ENCODE peak calls at places on chromosomes 3 and 15, in eight cellular contexts. N, O, K, H, V, C, M and E are unnamed samples.

GRCh38 chr3:43932921-43933320 is 242.2 kb downstream of the ABHD5 start:
- DNase-seq in N (no peak), O (no peak), K (no peak), H (no peak), V (no peak), C (no peak), M (no peak), E (no peak)

GRCh38 chr3:131083190-131083863 is 56.6 kb downstream of the NEK11 start:
- DNase-seq in N (peak; percentile 19), O (no peak), K (no peak), H (peak; percentile 38), V (no peak), C (no peak), M (no peak), E (peak; percentile 3)

GRCh38 chr15:67343206-67343605 is 88.6 kb downstream of the IQCH start:
- DNase-seq in N (no peak), O (no peak), K (no peak), H (no peak), V (no peak), C (no peak), M (no peak), E (no peak)

GRCh38 chr15:45393851-45394250 is 15.5 kb upstream of the GATM start:
- DNase-seq in N (peak; percentile 60), O (no peak), K (no peak), H (no peak), V (no peak), C (no peak), M (no peak), E (no peak)

GRCh38 chr3:24483873-24484272 is 10.8 kb downstream of the THRB start:
- DNase-seq in N (peak; percentile 26), O (no peak), K (no peak), H (no peak), V (no peak), C (no peak), M (no peak), E (no peak)

GRCh38 chr15:59347915-59348314 is 24.8 kb downstream of the MYO1E start:
- DNase-seq in N (no peak), O (no peak), K (no peak), H (no peak), V (no peak), C (no peak), M (no peak), E (no peak)

GRCh38 chr3:181230258-181230657 is 240.7 kb upstream of the DNAJC19 start:
- DNase-seq in N (no peak), O (no peak), K (no peak), H (no peak), V (no peak), C (no peak), M (no peak), E (no peak)

GRCh38 chr3:114308830-114309229 is 15.0 kb downstream of the TIGIT start:
- DNase-seq in N (no peak), O (no peak), K (no peak), H (no peak), V (no peak), C (no peak), M (no peak), E (no peak)

GRCh38 chr3:72288955-72289707 is 504.2 kb upstream of the PROK2 start:
- DNase-seq in N (no peak), O (no peak), K (peak; percentile 68), H (peak; percentile 38), V (no peak), C (no peak), M (peak; percentile 57), E (peak; percentile 100)

GRCh38 chr3:100047455-100048141 is 66.7 kb downstream of the FILIP1L start:
- DNase-seq in N (no peak), O (peak; percentile 15), K (no peak), H (no peak), V (peak; percentile 12), C (no peak), M (peak; percentile 97), E (no peak)

GRCh38 chr3:99891610-99892285 is 74.1 kb downstream of the CMSS1 start:
- DNase-seq in N (no peak), O (no peak), K (no peak), H (no peak), V (no peak), C (no peak), M (peak; percentile 75), E (no peak)

GRCh38 chr3:184688251-184688851 is 23.5 kb downstream of the MAGEF1 start:
- DNase-seq in N (no peak), O (peak; percentile 87), K (no peak), H (no peak), V (no peak), C (no peak), M (peak; percentile 91), E (no peak)

GRCh38 chr3:37256447-37256846 is 82.1 kb upstream of the LRRFIP2 start:
- DNase-seq in N (no peak), O (no peak), K (no peak), H (no peak), V (no peak), C (no peak), M (no peak), E (peak; percentile 48)

GRCh38 chr3:189146842-189147241 is 24.9 kb upstream of the TPRG1 start:
- DNase-seq in N (no peak), O (no peak), K (no peak), H (no peak), V (no peak), C (no peak), M (no peak), E (no peak)

GRCh38 chr3:189340680-189341460 is 169.1 kb downstream of the TPRG1 start:
- DNase-seq in N (no peak), O (no peak), K (no peak), H (no peak), V (no peak), C (no peak), M (no peak), E (peak; percentile 33)

GRCh38 chr3:131794766-131795381 is 239.9 kb downstream of the CPNE4 start:
- DNase-seq in N (no peak), O (peak; percentile 18), K (peak; percentile 21), H (peak; percentile 24), V (peak; percentile 18), C (no peak), M (peak; percentile 52), E (peak; percentile 82)

GRCh38 chr3:194270627-194271458 is 80.3 kb downstream of the CPN2 start:
- DNase-seq in N (peak; percentile 88), O (peak; percentile 88), K (peak; percentile 91), H (peak; percentile 91), V (no peak), C (no peak), M (no peak), E (no peak)

GRCh38 chr3:45575491-45575923 is 19.0 kb upstream of the LIMD1 start:
- DNase-seq in N (no peak), O (no peak), K (no peak), H (no peak), V (no peak), C (no peak), M (no peak), E (no peak)

GRCh38 chr15:83769411-83769960 is 115.6 kb downstream of the ADAMTSL3 start:
- DNase-seq in N (no peak), O (no peak), K (no peak), H (no peak), V (no peak), C (no peak), M (no peak), E (no peak)

GRCh38 chr3:179263134-179263533 is 12.2 kb upstream of the KCNMB3 start:
- DNase-seq in N (no peak), O (no peak), K (no peak), H (no peak), V (no peak), C (no peak), M (no peak), E (no peak)

GRCh38 chr3:179264456-179264855 is 13.5 kb upstream of the KCNMB3 start:
- DNase-seq in N (no peak), O (no peak), K (no peak), H (no peak), V (no peak), C (no peak), M (no peak), E (peak; percentile 4)

GRCh38 chr3:179265092-179265491 is 14.2 kb upstream of the KCNMB3 start:
- DNase-seq in N (no peak), O (no peak), K (no peak), H (no peak), V (no peak), C (no peak), M (no peak), E (peak; percentile 10)

GRCh38 chr3:179258820-179259219 is 7.9 kb upstream of the KCNMB3 start:
- DNase-seq in N (no peak), O (no peak), K (no peak), H (no peak), V (no peak), C (no peak), M (no peak), E (no peak)

GRCh38 chr3:179260949-179261765 is 10.2 kb upstream of the KCNMB3 start:
- DNase-seq in N (peak; percentile 85), O (peak; percentile 95), K (peak; percentile 20), H (peak; percentile 76), V (peak; percentile 55), C (peak; percentile 6), M (peak; percentile 48), E (peak; percentile 89)
- TF ChIP-seq POLR2A in N (peak; percentile 67), O (peak; percentile 59), K (no peak), H (no peak), V (no peak), C (peak; percentile 37), M (no peak), E (peak; percentile 63)

DNA sequence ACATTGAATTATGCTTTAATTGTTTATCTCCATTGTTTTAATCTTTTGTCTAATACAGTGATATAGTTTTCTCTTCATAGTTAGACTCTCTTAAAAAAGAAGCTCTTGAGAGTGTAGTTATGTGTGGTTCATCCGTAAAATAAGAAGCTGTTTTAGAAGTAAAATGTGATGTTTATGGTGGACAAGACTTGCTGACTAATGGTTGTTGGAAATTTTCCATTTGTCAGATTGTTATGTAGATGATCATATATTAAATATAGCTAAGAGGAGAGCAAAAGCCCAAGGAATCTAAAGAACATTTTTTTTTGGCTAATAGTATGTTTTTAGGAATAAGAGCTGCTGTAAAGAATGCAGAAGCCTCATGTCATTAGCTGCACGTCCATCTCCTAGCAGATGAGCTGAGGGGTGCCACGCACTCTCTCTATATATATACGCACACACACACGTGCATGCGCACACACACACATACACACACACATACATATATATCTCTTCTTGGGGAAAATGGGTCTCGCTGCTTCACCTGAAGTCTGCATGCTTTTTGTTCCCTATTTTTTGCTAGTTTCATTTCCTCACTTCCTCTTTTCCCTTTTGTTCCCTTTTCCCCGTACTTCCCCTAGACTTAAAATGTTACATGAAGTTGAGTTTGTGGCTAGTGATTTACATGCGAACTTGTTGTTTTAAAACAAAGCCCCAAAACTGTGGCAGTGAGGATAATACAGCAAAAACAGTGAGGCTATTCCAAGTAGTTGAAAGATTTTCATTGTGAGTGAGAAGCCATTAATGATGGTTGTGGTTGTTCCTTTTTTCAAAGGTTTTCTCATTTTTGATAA is 107.8 kb downstream of the MBNL1 start:
- DNase-seq in N (no peak), O (no peak), K (no peak), H (no peak), V (no peak), C (no peak), M (peak; percentile 84), E (peak; percentile 73)
- TF ChIP-seq POLR2A in N (no peak), O (no peak), K (no peak), H (no peak), V (no peak), C (no peak), M (no peak), E (no peak)

GRCh38 chr15:70196314-70197291 is 98.9 kb upstream of the TLE3 start:
- DNase-seq in N (peak; percentile 89), O (peak; percentile 59), K (peak; percentile 84), H (no peak), V (no peak), C (peak; percentile 12), M (peak; percentile 88), E (no peak)
- TF ChIP-seq POLR2A in N (peak; percentile 56), O (peak; percentile 29), K (no peak), H (no peak), V (no peak), C (no peak), M (no peak), E (no peak)

GRCh38 chr3:47824541-47825473 is 21.9 kb downstream of the DHX30 start:
- DNase-seq in N (peak; percentile 83), O (peak; percentile 95), K (peak; percentile 42), H (peak; percentile 75), V (peak; percentile 89), C (no peak), M (peak; percentile 83), E (peak; percentile 88)
- TF ChIP-seq POLR2A in N (peak; percentile 78), O (peak; percentile 66), K (no peak), H (no peak), V (peak; percentile 54), C (no peak), M (peak; percentile 85), E (peak; percentile 78)